ENCODE peak calls at places on chromosomes 13 and 19, in nine cellular contexts. One of them, this sample, is unnamed. For H3K9me3, the result is how much of the 10 kb centered on the place peaks cover.

GRCh38 chr19:40717325-40717879 is 490 bp downstream of the ITPKC start:
- DNase-seq in endothelial cell of umbilical vein: no peak
- DNase-seq in uterus: no peak
- DNase-seq in suprapubic skin: peak
- DNase-seq in upper lobe of left lung: peak
- DNase-seq in vagina: no peak
- DNase-seq in testis: peak
- DNase-seq in right lobe of liver: peak
- DNase-seq in adrenal gland: peak
- DNase-seq in this sample: peak

GRCh38 chr13:35139591-35139990 is 197.5 kb downstream of the NBEA start:
- DNase-seq in endothelial cell of umbilical vein: peak
- DNase-seq in uterus: no peak
- DNase-seq in suprapubic skin: no peak
- DNase-seq in upper lobe of left lung: no peak
- DNase-seq in vagina: no peak
- DNase-seq in testis: no peak
- DNase-seq in right lobe of liver: no peak
- DNase-seq in adrenal gland: no peak
- DNase-seq in this sample: no peak

GRCh38 chr19:57473646-57474045 is 3.7 kb downstream of the ZNF772 start:
- DNase-seq in endothelial cell of umbilical vein: no peak
- DNase-seq in uterus: no peak
- DNase-seq in suprapubic skin: no peak
- DNase-seq in upper lobe of left lung: no peak
- DNase-seq in vagina: no peak
- DNase-seq in testis: no peak
- DNase-seq in right lobe of liver: no peak
- DNase-seq in adrenal gland: no peak
- DNase-seq in this sample: no peak

GRCh38 chr13:104553156-104553555 is 1486.9 kb upstream of the SLC10A2 start:
- DNase-seq in endothelial cell of umbilical vein: peak
- DNase-seq in uterus: no peak
- DNase-seq in suprapubic skin: no peak
- DNase-seq in upper lobe of left lung: no peak
- DNase-seq in vagina: no peak
- DNase-seq in testis: no peak
- DNase-seq in right lobe of liver: no peak
- DNase-seq in adrenal gland: no peak
- DNase-seq in this sample: no peak

GRCh38 chr13:21106089-21106488 is 44.7 kb upstream of the LATS2 start:
- DNase-seq in endothelial cell of umbilical vein: no peak
- DNase-seq in uterus: no peak
- DNase-seq in suprapubic skin: no peak
- DNase-seq in upper lobe of left lung: no peak
- DNase-seq in vagina: no peak
- DNase-seq in testis: no peak
- DNase-seq in right lobe of liver: no peak
- DNase-seq in adrenal gland: no peak
- DNase-seq in this sample: no peak

GRCh38 chr13:60152114-60152513 is 11.6 kb downstream of the DIAPH3 start:
- DNase-seq in endothelial cell of umbilical vein: no peak
- DNase-seq in uterus: no peak
- DNase-seq in suprapubic skin: no peak
- DNase-seq in upper lobe of left lung: no peak
- DNase-seq in vagina: no peak
- DNase-seq in testis: no peak
- DNase-seq in right lobe of liver: no peak
- DNase-seq in adrenal gland: no peak
- DNase-seq in this sample: no peak

GRCh38 chr13:106357198-106357597 is 178.3 kb downstream of the EFNB2 start:
- DNase-seq in endothelial cell of umbilical vein: peak
- DNase-seq in uterus: no peak
- DNase-seq in suprapubic skin: no peak
- DNase-seq in upper lobe of left lung: no peak
- DNase-seq in vagina: no peak
- DNase-seq in testis: no peak
- DNase-seq in right lobe of liver: no peak
- DNase-seq in adrenal gland: no peak
- DNase-seq in this sample: no peak

GRCh38 chr13:76474356-76474755 is 411.8 kb downstream of the KCTD12 start:
- DNase-seq in endothelial cell of umbilical vein: peak
- DNase-seq in uterus: no peak
- DNase-seq in suprapubic skin: no peak
- DNase-seq in upper lobe of left lung: no peak
- DNase-seq in vagina: no peak
- DNase-seq in testis: no peak
- DNase-seq in right lobe of liver: no peak
- DNase-seq in adrenal gland: no peak
- DNase-seq in this sample: no peak

GRCh38 chr13:99228737-99229691 is 28.4 kb downstream of the UBAC2 start:
- DNase-seq in endothelial cell of umbilical vein: no peak
- DNase-seq in uterus: no peak
- DNase-seq in suprapubic skin: no peak
- DNase-seq in upper lobe of left lung: no peak
- DNase-seq in vagina: no peak
- DNase-seq in testis: no peak
- DNase-seq in right lobe of liver: no peak
- DNase-seq in adrenal gland: no peak
- DNase-seq in this sample: no peak

GRCh38 chr19:11538232-11539036 is at the start of gene CNN1:
- DNase-seq in endothelial cell of umbilical vein: peak
- DNase-seq in uterus: peak
- DNase-seq in suprapubic skin: no peak
- DNase-seq in upper lobe of left lung: no peak
- DNase-seq in vagina: no peak
- DNase-seq in testis: peak
- DNase-seq in right lobe of liver: no peak
- DNase-seq in adrenal gland: no peak
- DNase-seq in this sample: peak

GRCh38 chr13:74168263-74168675 is 34.1 kb upstream of the KLF12 start:
- DNase-seq in endothelial cell of umbilical vein: no peak
- DNase-seq in uterus: no peak
- DNase-seq in suprapubic skin: no peak
- DNase-seq in upper lobe of left lung: no peak
- DNase-seq in vagina: no peak
- DNase-seq in testis: no peak
- DNase-seq in right lobe of liver: peak
- DNase-seq in adrenal gland: no peak
- DNase-seq in this sample: no peak

GRCh38 chr19:10290876-10291553 is 1.3 kb downstream of the ICAM5 start:
- DNase-seq in endothelial cell of umbilical vein: no peak
- DNase-seq in uterus: no peak
- DNase-seq in suprapubic skin: peak
- DNase-seq in upper lobe of left lung: peak
- DNase-seq in vagina: peak
- DNase-seq in testis: peak
- DNase-seq in right lobe of liver: no peak
- DNase-seq in adrenal gland: no peak
- DNase-seq in this sample: no peak

GRCh38 chr19:34135401-34135800 is 36.9 kb upstream of the LSM14A start:
- DNase-seq in endothelial cell of umbilical vein: no peak
- DNase-seq in uterus: no peak
- DNase-seq in suprapubic skin: no peak
- DNase-seq in upper lobe of left lung: no peak
- DNase-seq in vagina: no peak
- DNase-seq in testis: no peak
- DNase-seq in right lobe of liver: no peak
- DNase-seq in adrenal gland: no peak
- DNase-seq in this sample: no peak

GRCh38 chr19:12947702-12948596 is 2.3 kb downstream of the RAD23A start:
- DNase-seq in endothelial cell of umbilical vein: no peak
- DNase-seq in uterus: no peak
- DNase-seq in suprapubic skin: no peak
- DNase-seq in upper lobe of left lung: no peak
- DNase-seq in vagina: no peak
- DNase-seq in testis: no peak
- DNase-seq in right lobe of liver: no peak
- DNase-seq in adrenal gland: no peak
- DNase-seq in this sample: no peak

GRCh38 chr19:12948597-12949362 is 3.1 kb downstream of the RAD23A start:
- DNase-seq in endothelial cell of umbilical vein: no peak
- DNase-seq in uterus: no peak
- DNase-seq in suprapubic skin: no peak
- DNase-seq in upper lobe of left lung: no peak
- DNase-seq in vagina: no peak
- DNase-seq in testis: no peak
- DNase-seq in right lobe of liver: no peak
- DNase-seq in adrenal gland: no peak
- DNase-seq in this sample: no peak

GRCh38 chr19:12944064-12944674 is 1.5 kb upstream of the RAD23A start:
- DNase-seq in endothelial cell of umbilical vein: no peak
- DNase-seq in uterus: no peak
- DNase-seq in suprapubic skin: no peak
- DNase-seq in upper lobe of left lung: no peak
- DNase-seq in vagina: no peak
- DNase-seq in testis: no peak
- DNase-seq in right lobe of liver: no peak
- DNase-seq in adrenal gland: no peak
- DNase-seq in this sample: no peak

GRCh38 chr19:12945479-12946091 is at the start of gene RAD23A:
- DNase-seq in endothelial cell of umbilical vein: peak
- DNase-seq in uterus: peak
- DNase-seq in suprapubic skin: peak
- DNase-seq in upper lobe of left lung: peak
- DNase-seq in vagina: no peak
- DNase-seq in testis: peak
- DNase-seq in right lobe of liver: peak
- DNase-seq in adrenal gland: peak
- DNase-seq in this sample: peak

DNA sequence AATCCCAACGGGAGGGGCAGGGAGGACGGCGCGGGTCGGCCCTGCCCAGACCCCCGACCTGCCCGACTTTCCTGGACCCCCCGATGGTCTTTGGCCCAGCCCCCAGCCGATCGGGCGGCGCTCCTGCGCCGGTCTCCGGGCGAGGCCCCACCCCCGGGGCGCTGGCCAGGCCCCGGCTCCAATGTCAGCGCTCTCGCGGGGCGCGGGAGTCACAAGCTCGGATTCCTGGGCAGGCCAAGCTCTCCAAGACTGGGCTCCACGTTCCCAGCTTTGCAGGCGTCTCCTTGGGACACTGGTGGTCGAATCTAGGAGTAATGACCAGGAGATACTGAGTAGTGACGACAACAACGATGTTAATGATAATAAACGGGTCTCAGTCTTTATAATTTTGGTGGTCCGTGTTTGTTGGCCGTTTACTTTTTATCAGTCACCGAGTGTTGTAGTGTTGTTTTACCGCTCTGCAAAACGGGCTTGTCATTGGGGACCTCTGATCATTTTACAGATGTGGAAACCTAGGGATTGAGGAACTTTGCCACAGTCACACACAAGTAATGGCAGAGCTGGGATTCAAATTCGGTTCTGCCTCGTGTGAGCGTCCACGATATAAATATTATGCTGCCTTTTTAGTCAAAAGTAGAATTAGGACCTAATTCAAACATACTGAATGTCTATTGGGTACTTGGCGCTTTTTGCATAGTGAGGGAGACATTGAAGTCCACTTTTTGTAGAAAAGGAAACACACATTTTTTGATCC is 607 bp downstream of the RAD23A start:
- DNase-seq in endothelial cell of umbilical vein: peak
- DNase-seq in uterus: peak
- DNase-seq in suprapubic skin: no peak
- DNase-seq in upper lobe of left lung: peak
- DNase-seq in vagina: no peak
- DNase-seq in testis: peak
- DNase-seq in right lobe of liver: peak
- DNase-seq in adrenal gland: peak
- DNase-seq in this sample: peak
- TF ChIP-seq POLR2A in endothelial cell of umbilical vein: no peak
- TF ChIP-seq POLR2A in uterus: no peak
- TF ChIP-seq POLR2A in suprapubic skin: no peak
- TF ChIP-seq POLR2A in upper lobe of left lung: no peak
- TF ChIP-seq POLR2A in vagina: no peak
- TF ChIP-seq POLR2A in testis: no peak
- TF ChIP-seq POLR2A in right lobe of liver: no peak
- TF ChIP-seq POLR2A in adrenal gland: no peak
- TF ChIP-seq POLR2A in this sample: no peak

DNA sequence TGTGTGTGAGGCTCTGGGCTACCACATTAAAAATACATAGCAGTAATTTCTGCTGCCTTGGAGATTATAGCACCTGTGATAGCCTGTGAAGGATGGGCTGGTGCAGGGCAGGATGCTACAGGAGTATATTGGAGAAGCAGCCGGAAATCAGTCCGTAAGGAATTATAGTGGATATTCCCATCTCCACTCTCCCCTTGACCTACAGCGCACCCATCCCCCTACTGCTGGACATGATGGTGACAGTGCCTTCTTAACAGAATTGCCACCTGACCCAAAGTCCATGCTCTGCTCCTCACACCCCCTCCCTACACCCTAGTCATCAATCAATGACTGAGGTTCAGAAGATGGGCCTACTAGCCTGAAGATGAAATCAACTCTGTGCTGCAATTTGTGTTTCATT is 376.0 kb downstream of the GPC5 start:
- DNase-seq in endothelial cell of umbilical vein: no peak
- DNase-seq in uterus: no peak
- DNase-seq in suprapubic skin: no peak
- DNase-seq in upper lobe of left lung: no peak
- DNase-seq in vagina: no peak
- DNase-seq in testis: no peak
- DNase-seq in right lobe of liver: no peak
- DNase-seq in adrenal gland: no peak
- DNase-seq in this sample: no peak
- H3K4me3 ChIP-seq in endothelial cell of umbilical vein: no peak
- H3K4me3 ChIP-seq in uterus: no peak
- H3K4me3 ChIP-seq in suprapubic skin: no peak
- H3K4me3 ChIP-seq in upper lobe of left lung: no peak
- H3K4me3 ChIP-seq in vagina: no peak
- H3K4me3 ChIP-seq in testis: no peak
- H3K4me3 ChIP-seq in right lobe of liver: no peak
- H3K4me3 ChIP-seq in adrenal gland: no peak
- H3K4me3 ChIP-seq in this sample: no peak

DNA sequence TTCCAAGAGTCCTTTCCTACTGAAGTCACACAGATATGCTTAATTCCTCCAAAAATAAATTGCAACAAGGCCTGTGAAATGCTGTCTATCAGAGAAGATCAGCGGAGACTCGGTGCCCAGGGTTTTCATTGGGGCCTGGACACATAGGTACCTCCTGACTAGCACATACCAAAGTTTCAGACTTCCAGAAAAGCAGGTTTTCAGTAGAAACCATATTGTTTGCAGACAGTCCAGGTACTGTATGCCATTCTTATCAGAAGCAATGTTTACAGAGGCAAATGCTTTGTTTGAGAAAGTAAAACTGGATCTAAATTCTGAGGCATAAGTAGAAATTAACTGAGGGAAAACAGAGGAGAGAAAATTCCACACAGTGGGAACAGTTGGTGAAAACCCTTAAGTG is 12.8 kb downstream of the ZNF229 start:
- DNase-seq in endothelial cell of umbilical vein: no peak
- DNase-seq in uterus: no peak
- DNase-seq in suprapubic skin: no peak
- DNase-seq in upper lobe of left lung: no peak
- DNase-seq in vagina: no peak
- DNase-seq in testis: no peak
- DNase-seq in right lobe of liver: no peak
- DNase-seq in adrenal gland: no peak
- DNase-seq in this sample: no peak
- H3K9me3 ChIP-seq in endothelial cell of umbilical vein: under half
- H3K9me3 ChIP-seq in uterus: under half
- H3K9me3 ChIP-seq in suprapubic skin: under half
- H3K9me3 ChIP-seq in upper lobe of left lung: half or more
- H3K9me3 ChIP-seq in vagina: under half
- H3K9me3 ChIP-seq in testis: under half
- H3K9me3 ChIP-seq in right lobe of liver: under half
- H3K9me3 ChIP-seq in adrenal gland: under half
- H3K9me3 ChIP-seq in this sample: half or more

GRCh38 chr19:47112166-47112663 is 1.4 kb downstream of the ZC3H4 start:
- DNase-seq in endothelial cell of umbilical vein: peak
- DNase-seq in uterus: peak
- DNase-seq in suprapubic skin: peak
- DNase-seq in upper lobe of left lung: peak
- DNase-seq in vagina: no peak
- DNase-seq in testis: peak
- DNase-seq in right lobe of liver: peak
- DNase-seq in adrenal gland: peak
- DNase-seq in this sample: peak
- TF ChIP-seq POLR2A in endothelial cell of umbilical vein: peak
- TF ChIP-seq POLR2A in uterus: peak
- TF ChIP-seq POLR2A in suprapubic skin: peak
- TF ChIP-seq POLR2A in upper lobe of left lung: peak
- TF ChIP-seq POLR2A in vagina: no peak
- TF ChIP-seq POLR2A in testis: no peak
- TF ChIP-seq POLR2A in right lobe of liver: peak
- TF ChIP-seq POLR2A in adrenal gland: peak
- TF ChIP-seq POLR2A in this sample: peak

This sample was measured in breast epithelium.